ENCODE peak calls at places on chromosomes 11 and 22, in six cellular contexts. I is effector CD8-positive, alpha-beta T cell; M is activated gamma-delta T cell treated with anti-CD3 and anti-CD28 coated beads, Interleukin-2, amount 50 U/mL, for 16 hours; N is NCI-H2081; H is activated CD4-positive, alpha-beta T cell treated with anti-CD3 and anti-CD28 coated beads for 4 hours; T is GM19239. O is an unnamed sample.

GRCh38 chr11:28139848-28140415 is 31.7 kb downstream of the METTL15 start:
- DNase-seq in I (no peak), M (no peak), N (no peak), H (no peak), T (no peak), O (no peak)

GRCh38 chr11:89436071-89436470 is 55.1 kb downstream of the NOX4 start:
- DNase-seq in I (no peak), M (no peak), N (no peak), H (no peak), T (no peak), O (no peak)

GRCh38 chr22:27487600-27488450 is 313.7 kb downstream of the MN1 start:
- DNase-seq in I (no peak), M (no peak), N (no peak), H (no peak), T (no peak), O (no peak)

GRCh38 chr22:47124451-47124881 is 362.0 kb downstream of the TBC1D22A start:
- DNase-seq in I (no peak), M (no peak), N (no peak), H (no peak), T (no peak), O (no peak)

GRCh38 chr11:63592975-63593395 is 21.2 kb downstream of the PLAAT3 start:
- DNase-seq in I (no peak), M (no peak), N (no peak), H (no peak), T (no peak), O (peak)

GRCh38 chr22:19970479-19971275 is 29.1 kb upstream of the TXNRD2 start:
- DNase-seq in I (peak), M (peak), N (peak), H (peak), T (peak), O (peak)

GRCh38 chr22:36457688-36458450 is 23.6 kb downstream of the TXN2 start:
- DNase-seq in I (no peak), M (no peak), N (no peak), H (no peak), T (no peak), O (no peak)

GRCh38 chr22:39524753-39525657 is 4.6 kb downstream of the ATF4 start:
- DNase-seq in I (no peak), M (no peak), N (no peak), H (no peak), T (no peak), O (no peak)

GRCh38 chr22:18060646-18061620 is 16.9 kb upstream of the PEX26 start:
- DNase-seq in I (no peak), M (no peak), N (no peak), H (no peak), T (no peak), O (no peak)

GRCh38 chr22:47318041-47318737 is 555.7 kb downstream of the TBC1D22A start:
- DNase-seq in I (no peak), M (no peak), N (no peak), H (no peak), T (no peak), O (no peak)

GRCh38 chr11:73267921-73268540 is 4.1 kb upstream of the P2RY6 start:
- DNase-seq in I (no peak), M (no peak), N (no peak), H (no peak), T (no peak), O (no peak)

GRCh38 chr22:19121631-19122142 is 525 bp downstream of the DGCR2 start:
- DNase-seq in I (peak), M (peak), N (no peak), H (peak), T (peak), O (no peak)

GRCh38 chr11:78149646-78150045 is 10.2 kb upstream of the ALG8 start:
- DNase-seq in I (no peak), M (no peak), N (no peak), H (no peak), T (no peak), O (no peak)

GRCh38 chr11:35318977-35319925 is 100.1 kb downstream of the SLC1A2 start:
- DNase-seq in I (no peak), M (no peak), N (no peak), H (no peak), T (no peak), O (no peak)

GRCh38 chr11:44112083-44112865 is 16.8 kb downstream of the EXT2 start:
- DNase-seq in I (no peak), M (no peak), N (peak), H (no peak), T (no peak), O (peak)

GRCh38 chr11:96213500-96213899 is 129.5 kb downstream of the MAML2 start:
- DNase-seq in I (no peak), M (no peak), N (no peak), H (no peak), T (no peak), O (no peak)

GRCh38 chr11:123696183-123696582 is 41.8 kb upstream of the SCN3B start:
- DNase-seq in I (no peak), M (no peak), N (no peak), H (no peak), T (no peak), O (no peak)

GRCh38 chr11:111355956-111356659 is 23.0 kb downstream of the POU2AF1 start:
- DNase-seq in I (no peak), M (no peak), N (peak), H (no peak), T (no peak), O (no peak)

GRCh38 chr11:130416537-130416896 is 11.9 kb downstream of the ADAMTS8 start:
- DNase-seq in I (no peak), M (no peak), N (no peak), H (no peak), T (no peak), O (no peak)

GRCh38 chr11:11860103-11860979 is 18.6 kb downstream of the USP47 start:
- DNase-seq in I (no peak), M (no peak), N (no peak), H (no peak), T (no peak), O (no peak)

GRCh38 chr22:48423481-48423901 is 1404.2 kb downstream of the BRD1 start:
- DNase-seq in I (no peak), M (no peak), N (no peak), H (no peak), T (no peak), O (no peak)

GRCh38 chr22:20315337-20316216 is 4.3 kb downstream of the DGCR6L start:
- DNase-seq in I (no peak), M (no peak), N (no peak), H (peak), T (no peak), O (no peak)

GRCh38 chr11:69660001-69660500 is 15.1 kb downstream of the LTO1 start:
- DNase-seq in I (no peak), M (no peak), N (no peak), H (no peak), T (no peak), O (no peak)